ENCODE peak calls at places on chromosomes 13 and 19, in ten cellular contexts. Z is fibroblast of gingiva; P is ACHN; S is body of pancreas; D is fibroblast of lung; I is AG20443; O is HEK293T; Q is stromal cell of bone marrow; L is anterior cingulate cortex; J is stimulated activated CD8-positive, alpha-beta memory T cell treated with anti-CD3 and anti-CD28 coated beads, Interleukin-7, amount 100 ng/mL, for 1 hour. A is an unnamed sample.

GRCh38 chr13:44281252-44282000 is 92.2 kb upstream of the SERP2 start:
- DNase-seq in Z (no peak), P (peak), S (no peak), D (peak), I (no peak), O (no peak), Q (no peak), L (no peak), J (no peak), A (no peak)

GRCh38 chr13:102696465-102696864 is 1.6 kb upstream of the METTL21C start:
- DNase-seq in Z (no peak), P (no peak), S (no peak), D (no peak), I (no peak), O (no peak), Q (no peak), L (no peak), J (no peak), A (no peak)

GRCh38 chr13:91355826-91356710 is 8.6 kb downstream of the MIR17HG start:
- DNase-seq in Z (no peak), P (no peak), S (no peak), D (no peak), I (no peak), O (no peak), Q (no peak), L (no peak), J (no peak), A (no peak)

GRCh38 chr13:59450218-59450617 is 713.5 kb downstream of the DIAPH3 start:
- DNase-seq in Z (no peak), P (no peak), S (no peak), D (no peak), I (no peak), O (no peak), Q (no peak), L (no peak), J (no peak), A (no peak)

GRCh38 chr13:35617420-35617819 is 140.9 kb upstream of the MAB21L1 start:
- DNase-seq in Z (no peak), P (no peak), S (no peak), D (no peak), I (no peak), O (no peak), Q (no peak), L (no peak), J (no peak), A (no peak)

GRCh38 chr19:13781547-13781946 is 7.3 kb downstream of the C19orf53 start:
- DNase-seq in Z (peak), P (peak), S (peak), D (peak), I (peak), O (peak), Q (peak), L (no peak), J (no peak), A (no peak)

GRCh38 chr19:44662686-44663085 is 8.6 kb upstream of the CEACAM19 start:
- DNase-seq in Z (peak), P (no peak), S (no peak), D (peak), I (peak), O (no peak), Q (no peak), L (no peak), J (no peak), A (no peak)

GRCh38 chr13:40599146-40599545 is 67.3 kb downstream of the FOXO1 start:
- DNase-seq in Z (no peak), P (no peak), S (no peak), D (no peak), I (no peak), O (no peak), Q (no peak), L (no peak), J (no peak), A (no peak)

GRCh38 chr13:29621401-29621800 is 25.9 kb upstream of the SLC7A1 start:
- DNase-seq in Z (no peak), P (no peak), S (no peak), D (peak), I (no peak), O (no peak), Q (peak), L (no peak), J (no peak), A (no peak)

GRCh38 chr19:32936065-32936464 is 35.7 kb downstream of the CEP89 start:
- DNase-seq in Z (no peak), P (no peak), S (no peak), D (no peak), I (no peak), O (no peak), Q (no peak), L (no peak), J (no peak), A (no peak)

GRCh38 chr13:70864731-70865130 is 756.5 kb upstream of the KLHL1 start:
- DNase-seq in Z (no peak), P (no peak), S (no peak), D (no peak), I (no peak), O (no peak), Q (no peak), L (no peak), J (no peak), A (no peak)

GRCh38 chr19:32416749-32417469 is 11.3 kb downstream of the DPY19L3 start:
- DNase-seq in Z (peak), P (no peak), S (no peak), D (peak), I (peak), O (no peak), Q (peak), L (no peak), J (no peak), A (no peak)

GRCh38 chr13:67001363-67001762 is 228.8 kb downstream of the PCDH9 start:
- DNase-seq in Z (no peak), P (no peak), S (no peak), D (no peak), I (no peak), O (peak), Q (no peak), L (peak), J (no peak), A (no peak)

GRCh38 chr13:75316427-75316826 is 165.5 kb downstream of the TBC1D4 start:
- DNase-seq in Z (peak), P (no peak), S (no peak), D (peak), I (no peak), O (no peak), Q (no peak), L (no peak), J (no peak), A (no peak)

GRCh38 chr19:1482361-1483066 is 3.5 kb upstream of the C19orf25 start:
- DNase-seq in Z (no peak), P (no peak), S (no peak), D (no peak), I (no peak), O (no peak), Q (no peak), L (no peak), J (no peak), A (no peak)

A was measured in central memory CD8-positive, alpha-beta T cell.